ENCODE peak calls at places on chromosomes 16 and 17, in seven cellular contexts. One of them, this sample, is unnamed.

GRCh38 chr16:55622930-55623561 is 32.7 kb upstream of the SLC6A2 start:
- DNase-seq in transverse colon: no peak
- DNase-seq in endothelial cell of umbilical vein: no peak
- DNase-seq in A549: peak
- DNase-seq in heart left ventricle: no peak
- DNase-seq in IMR-90: no peak
- DNase-seq in uterus: no peak
- DNase-seq in this sample: no peak

GRCh38 chr17:31581491-31581890 is 190.0 kb downstream of the RAB11FIP4 start:
- DNase-seq in A549: no peak
- DNase-seq in uterus: no peak
- DNase-seq in heart left ventricle: no peak
- DNase-seq in transverse colon: no peak
- DNase-seq in IMR-90: peak
- DNase-seq in endothelial cell of umbilical vein: peak
- DNase-seq in this sample: no peak

GRCh38 chr16:27369806-27370205 is 32.2 kb upstream of the IL21R start:
- DNase-seq in endothelial cell of umbilical vein: no peak
- DNase-seq in uterus: no peak
- DNase-seq in heart left ventricle: no peak
- DNase-seq in A549: no peak
- DNase-seq in transverse colon: no peak
- DNase-seq in IMR-90: peak
- DNase-seq in this sample: peak

GRCh38 chr16:86221085-86221484 is 289.2 kb upstream of the FOXF1 start:
- DNase-seq in heart left ventricle: no peak
- DNase-seq in IMR-90: peak
- DNase-seq in endothelial cell of umbilical vein: no peak
- DNase-seq in uterus: no peak
- DNase-seq in transverse colon: no peak
- DNase-seq in A549: no peak
- DNase-seq in this sample: no peak

GRCh38 chr17:74642995-74643394 is 19.5 kb upstream of the CD300E start:
- DNase-seq in IMR-90: no peak
- DNase-seq in A549: no peak
- DNase-seq in transverse colon: no peak
- DNase-seq in heart left ventricle: no peak
- DNase-seq in uterus: no peak
- DNase-seq in endothelial cell of umbilical vein: no peak
- DNase-seq in this sample: peak

GRCh38 chr17:51435641-51436091 is 175.3 kb downstream of the UTP18 start:
- DNase-seq in uterus: no peak
- DNase-seq in IMR-90: peak
- DNase-seq in endothelial cell of umbilical vein: peak
- DNase-seq in transverse colon: peak
- DNase-seq in heart left ventricle: no peak
- DNase-seq in A549: peak
- DNase-seq in this sample: no peak

GRCh38 chr17:65656390-65657250 is 95.2 kb upstream of the AXIN2 start:
- DNase-seq in transverse colon: no peak
- DNase-seq in uterus: no peak
- DNase-seq in endothelial cell of umbilical vein: no peak
- DNase-seq in IMR-90: peak
- DNase-seq in heart left ventricle: no peak
- DNase-seq in A549: no peak
- DNase-seq in this sample: no peak

GRCh38 chr17:3792481-3792880 is 8.5 kb downstream of the ITGAE start:
- DNase-seq in transverse colon: no peak
- DNase-seq in endothelial cell of umbilical vein: no peak
- DNase-seq in uterus: no peak
- DNase-seq in heart left ventricle: no peak
- DNase-seq in A549: no peak
- DNase-seq in IMR-90: no peak
- DNase-seq in this sample: no peak

GRCh38 chr16:53054670-53055485 is at the start of gene CHD9:
- DNase-seq in heart left ventricle: peak
- DNase-seq in IMR-90: peak
- DNase-seq in uterus: peak
- DNase-seq in endothelial cell of umbilical vein: peak
- DNase-seq in A549: peak
- DNase-seq in transverse colon: peak
- DNase-seq in this sample: peak

GRCh38 chr17:80416260-80416939 is 1.4 kb downstream of the ENDOV start:
- DNase-seq in endothelial cell of umbilical vein: no peak
- DNase-seq in heart left ventricle: no peak
- DNase-seq in IMR-90: no peak
- DNase-seq in transverse colon: no peak
- DNase-seq in uterus: no peak
- DNase-seq in A549: no peak
- DNase-seq in this sample: no peak

GRCh38 chr16:75038036-75038959 is 39.5 kb downstream of the ZNRF1 start:
- DNase-seq in IMR-90: peak
- DNase-seq in uterus: no peak
- DNase-seq in transverse colon: no peak
- DNase-seq in heart left ventricle: no peak
- DNase-seq in endothelial cell of umbilical vein: no peak
- DNase-seq in A549: no peak
- DNase-seq in this sample: peak

GRCh38 chr17:66713533-66714042 is 121.3 kb upstream of the CACNG5 start:
- DNase-seq in uterus: no peak
- DNase-seq in endothelial cell of umbilical vein: no peak
- DNase-seq in heart left ventricle: no peak
- DNase-seq in IMR-90: no peak
- DNase-seq in transverse colon: no peak
- DNase-seq in A549: no peak
- DNase-seq in this sample: peak

GRCh38 chr17:81429813-81430510 is 34.7 kb downstream of the BAHCC1 start:
- DNase-seq in IMR-90: no peak
- DNase-seq in A549: no peak
- DNase-seq in heart left ventricle: no peak
- DNase-seq in uterus: peak
- DNase-seq in endothelial cell of umbilical vein: no peak
- DNase-seq in transverse colon: no peak
- DNase-seq in this sample: no peak

GRCh38 chr16:57372372-57373116 is at the start of gene CX3CL1:
- DNase-seq in uterus: peak
- DNase-seq in heart left ventricle: no peak
- DNase-seq in A549: no peak
- DNase-seq in endothelial cell of umbilical vein: peak
- DNase-seq in transverse colon: peak
- DNase-seq in IMR-90: peak
- DNase-seq in this sample: peak

GRCh38 chr16:83990492-83990891 is 22.4 kb downstream of the NECAB2 start:
- DNase-seq in IMR-90: no peak
- DNase-seq in A549: no peak
- DNase-seq in transverse colon: no peak
- DNase-seq in endothelial cell of umbilical vein: no peak
- DNase-seq in uterus: no peak
- DNase-seq in heart left ventricle: no peak
- DNase-seq in this sample: no peak

GRCh38 chr16:72819345-72819744 is 228.6 kb downstream of the ZFHX3 start:
- DNase-seq in A549: no peak
- DNase-seq in uterus: no peak
- DNase-seq in transverse colon: no peak
- DNase-seq in heart left ventricle: no peak
- DNase-seq in endothelial cell of umbilical vein: no peak
- DNase-seq in IMR-90: peak
- DNase-seq in this sample: no peak

GRCh38 chr16:72823961-72824490 is 223.9 kb downstream of the ZFHX3 start:
- DNase-seq in uterus: no peak
- DNase-seq in A549: no peak
- DNase-seq in transverse colon: no peak
- DNase-seq in endothelial cell of umbilical vein: no peak
- DNase-seq in IMR-90: no peak
- DNase-seq in heart left ventricle: no peak
- DNase-seq in this sample: no peak

GRCh38 chr16:72818286-72818845 is 229.6 kb downstream of the ZFHX3 start:
- DNase-seq in uterus: no peak
- DNase-seq in endothelial cell of umbilical vein: no peak
- DNase-seq in IMR-90: no peak
- DNase-seq in transverse colon: no peak
- DNase-seq in A549: no peak
- DNase-seq in heart left ventricle: no peak
- DNase-seq in this sample: no peak

GRCh38 chr16:72824761-72825160 is 223.2 kb downstream of the ZFHX3 start:
- DNase-seq in uterus: no peak
- DNase-seq in heart left ventricle: no peak
- DNase-seq in IMR-90: no peak
- DNase-seq in A549: no peak
- DNase-seq in transverse colon: no peak
- DNase-seq in endothelial cell of umbilical vein: no peak
- DNase-seq in this sample: no peak

GRCh38 chr16:72821551-72821950 is 226.4 kb downstream of the ZFHX3 start:
- DNase-seq in heart left ventricle: no peak
- DNase-seq in endothelial cell of umbilical vein: peak
- DNase-seq in A549: no peak
- DNase-seq in uterus: no peak
- DNase-seq in IMR-90: no peak
- DNase-seq in transverse colon: no peak
- DNase-seq in this sample: no peak
- TF ChIP-seq CTCF in heart left ventricle: no peak
- TF ChIP-seq CTCF in endothelial cell of umbilical vein: no peak
- TF ChIP-seq CTCF in A549: no peak
- TF ChIP-seq CTCF in uterus: no peak
- TF ChIP-seq CTCF in IMR-90: no peak
- TF ChIP-seq CTCF in transverse colon: no peak
- TF ChIP-seq CTCF in this sample: no peak

GRCh38 chr17:63526861-63527260 is 3.7 kb downstream of the KCNH6 start:
- DNase-seq in uterus: no peak
- DNase-seq in transverse colon: no peak
- DNase-seq in heart left ventricle: no peak
- DNase-seq in IMR-90: no peak
- DNase-seq in A549: no peak
- DNase-seq in endothelial cell of umbilical vein: no peak
- DNase-seq in this sample: no peak

GRCh38 chr17:63523256-63523869 is at the start of gene KCNH6:
- DNase-seq in endothelial cell of umbilical vein: no peak
- DNase-seq in transverse colon: no peak
- DNase-seq in uterus: no peak
- DNase-seq in heart left ventricle: no peak
- DNase-seq in A549: no peak
- DNase-seq in IMR-90: no peak
- DNase-seq in this sample: no peak

GRCh38 chr17:63528183-63528582 is 5.0 kb downstream of the KCNH6 start:
- DNase-seq in IMR-90: no peak
- DNase-seq in transverse colon: no peak
- DNase-seq in endothelial cell of umbilical vein: no peak
- DNase-seq in A549: no peak
- DNase-seq in heart left ventricle: no peak
- DNase-seq in uterus: no peak
- DNase-seq in this sample: no peak

GRCh38 chr17:63524051-63524450 is 893 bp downstream of the KCNH6 start:
- DNase-seq in uterus: no peak
- DNase-seq in IMR-90: no peak
- DNase-seq in transverse colon: no peak
- DNase-seq in endothelial cell of umbilical vein: no peak
- DNase-seq in A549: no peak
- DNase-seq in heart left ventricle: no peak
- DNase-seq in this sample: no peak

DNA sequence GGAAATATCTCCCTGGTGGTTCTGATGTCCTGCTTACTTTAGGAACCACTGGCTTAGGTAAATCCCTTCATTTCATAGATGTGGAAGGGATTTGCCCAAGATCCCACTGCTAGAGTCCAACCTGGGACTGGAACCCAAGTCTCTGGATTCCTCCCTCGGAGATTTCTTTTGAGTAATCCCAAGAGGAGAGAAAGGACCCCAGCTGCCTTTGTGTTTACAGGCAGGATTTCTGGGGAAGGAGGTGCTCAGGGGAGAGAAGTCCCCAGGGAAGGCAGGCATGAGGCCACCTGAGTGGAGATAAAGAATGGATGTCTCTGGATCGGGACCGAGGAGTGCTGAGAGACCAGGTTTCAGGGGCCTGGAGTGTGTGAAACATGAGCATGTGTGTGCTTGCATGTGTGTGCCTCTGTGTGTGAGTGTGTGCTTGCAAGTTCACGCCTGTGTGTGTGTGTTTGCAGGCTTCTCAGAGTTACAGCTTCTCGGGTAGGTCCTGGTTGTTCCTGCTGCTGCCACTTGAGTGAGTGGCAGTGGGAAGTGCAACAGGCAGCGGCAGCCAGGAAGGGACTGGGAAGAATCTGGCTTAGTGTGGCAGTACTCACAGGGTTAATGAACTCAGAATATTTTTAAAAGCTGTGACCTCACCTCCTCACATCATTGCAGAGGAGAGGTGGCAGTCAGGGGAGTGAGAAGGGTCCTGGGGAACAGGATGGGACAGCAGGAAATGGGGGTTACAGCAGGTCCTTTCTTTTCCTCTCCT is 2.2 kb downstream of the KCNH6 start:
- DNase-seq in A549: no peak
- DNase-seq in endothelial cell of umbilical vein: no peak
- DNase-seq in IMR-90: no peak
- DNase-seq in transverse colon: no peak
- DNase-seq in heart left ventricle: no peak
- DNase-seq in uterus: no peak
- DNase-seq in this sample: no peak
- TF ChIP-seq POLR2A in A549: no peak
- TF ChIP-seq POLR2A in endothelial cell of umbilical vein: no peak
- TF ChIP-seq POLR2A in IMR-90: no peak
- TF ChIP-seq POLR2A in transverse colon: no peak
- TF ChIP-seq POLR2A in heart left ventricle: no peak
- TF ChIP-seq POLR2A in uterus: no peak
- TF ChIP-seq POLR2A in this sample: no peak

GRCh38 chr17:6703751-6704150 is 9.4 kb downstream of the SLC13A5 start:
- DNase-seq in transverse colon: no peak
- DNase-seq in heart left ventricle: no peak
- DNase-seq in endothelial cell of umbilical vein: no peak
- DNase-seq in IMR-90: no peak
- DNase-seq in uterus: no peak
- DNase-seq in A549: no peak
- DNase-seq in this sample: no peak

GRCh38 chr17:6702567-6703215 is 10.5 kb downstream of the SLC13A5 start:
- DNase-seq in endothelial cell of umbilical vein: no peak
- DNase-seq in heart left ventricle: no peak
- DNase-seq in uterus: no peak
- DNase-seq in A549: no peak
- DNase-seq in IMR-90: no peak
- DNase-seq in transverse colon: no peak
- DNase-seq in this sample: no peak

GRCh38 chr17:6699997-6700947 is 12.9 kb downstream of the SLC13A5 start:
- DNase-seq in IMR-90: no peak
- DNase-seq in endothelial cell of umbilical vein: no peak
- DNase-seq in heart left ventricle: no peak
- DNase-seq in transverse colon: no peak
- DNase-seq in A549: no peak
- DNase-seq in uterus: no peak
- DNase-seq in this sample: no peak

GRCh38 chr17:6700948-6701307 is 12.2 kb downstream of the SLC13A5 start:
- DNase-seq in uterus: no peak
- DNase-seq in IMR-90: no peak
- DNase-seq in transverse colon: no peak
- DNase-seq in A549: no peak
- DNase-seq in heart left ventricle: no peak
- DNase-seq in endothelial cell of umbilical vein: no peak
- DNase-seq in this sample: no peak

GRCh38 chr17:6701719-6702118 is 11.4 kb downstream of the SLC13A5 start:
- DNase-seq in heart left ventricle: no peak
- DNase-seq in A549: peak
- DNase-seq in uterus: no peak
- DNase-seq in IMR-90: no peak
- DNase-seq in endothelial cell of umbilical vein: peak
- DNase-seq in transverse colon: no peak
- DNase-seq in this sample: no peak
- TF ChIP-seq CTCF in heart left ventricle: no peak
- TF ChIP-seq CTCF in A549: peak
- TF ChIP-seq CTCF in uterus: no peak
- TF ChIP-seq CTCF in IMR-90: peak
- TF ChIP-seq CTCF in endothelial cell of umbilical vein: peak
- TF ChIP-seq CTCF in transverse colon: no peak
- TF ChIP-seq CTCF in this sample: no peak

GRCh38 chr16:48451323-48451722 is 66.1 kb upstream of the SIAH1 start:
- DNase-seq in IMR-90: no peak
- DNase-seq in endothelial cell of umbilical vein: no peak
- DNase-seq in heart left ventricle: no peak
- DNase-seq in transverse colon: no peak
- DNase-seq in uterus: no peak
- DNase-seq in A549: no peak
- DNase-seq in this sample: no peak
- TF ChIP-seq POLR2A in IMR-90: no peak
- TF ChIP-seq POLR2A in endothelial cell of umbilical vein: no peak
- TF ChIP-seq POLR2A in heart left ventricle: no peak
- TF ChIP-seq POLR2A in transverse colon: no peak
- TF ChIP-seq POLR2A in uterus: no peak
- TF ChIP-seq POLR2A in A549: no peak
- TF ChIP-seq POLR2A in this sample: no peak